ENCODE peak calls at places on chromosomes 3 and 15, in seven cellular contexts. T, D, R, A, G, Y and N are unnamed samples.
A peak's percentile ranks its signal among the peaks of the same experiment; 100 is the strongest.

GRCh38 chr3:32104492-32104891 is 1.9 kb upstream of the GPD1L start:
- DNase-seq in T (no peak), D (no peak), R (no peak), A (no peak), G (no peak), Y (no peak), N (no peak)

GRCh38 chr3:52494446-52494845 is 692 bp upstream of the STAB1 start:
- DNase-seq in T (no peak), D (no peak), R (no peak), A (no peak), G (no peak), Y (no peak), N (no peak)

GRCh38 chr3:101784850-101785613 is 6.0 kb downstream of the NXPE3 start:
- DNase-seq in T (no peak), D (no peak), R (no peak), A (no peak), G (no peak), Y (no peak), N (no peak)

GRCh38 chr3:136070334-136070733 is 104.8 kb downstream of the PPP2R3A start:
- DNase-seq in T (no peak), D (no peak), R (no peak), A (peak; percentile 86), G (peak; percentile 69), Y (no peak), N (no peak)

GRCh38 chr3:14633819-14634424 is 17.6 kb upstream of the CCDC174 start:
- DNase-seq in T (peak; percentile 61), D (peak; percentile 50), R (peak; percentile 53), A (no peak), G (peak; percentile 68), Y (peak; percentile 69), N (no peak)

GRCh38 chr3:181484026-181484425 is 227.7 kb upstream of the SOX2 start:
- DNase-seq in T (no peak), D (no peak), R (no peak), A (no peak), G (no peak), Y (no peak), N (no peak)

GRCh38 chr3:89699229-89699628 is 591.8 kb downstream of the EPHA3 start:
- DNase-seq in T (no peak), D (no peak), R (no peak), A (no peak), G (no peak), Y (no peak), N (no peak)

GRCh38 chr3:138186803-138187295 is 252 bp upstream of the ARMC8 start:
- DNase-seq in T (peak; percentile 93), D (peak; percentile 88), R (no peak), A (peak; percentile 27), G (no peak), Y (peak; percentile 94), N (peak; percentile 81)

GRCh38 chr3:118863731-118864322 is 170.8 kb downstream of the IGSF11 start:
- DNase-seq in T (no peak), D (no peak), R (peak; percentile 16), A (no peak), G (no peak), Y (no peak), N (no peak)

GRCh38 chr3:66485291-66485968 is 15.4 kb downstream of the LRIG1 start:
- DNase-seq in T (no peak), D (peak; percentile 33), R (no peak), A (no peak), G (peak; percentile 83), Y (no peak), N (peak; percentile 35)

GRCh38 chr3:31829011-31829410 is 152.1 kb downstream of the OSBPL10 start:
- DNase-seq in T (no peak), D (no peak), R (no peak), A (no peak), G (no peak), Y (no peak), N (no peak)

GRCh38 chr3:5051772-5052171 is 70.3 kb upstream of the ARL8B start:
- DNase-seq in T (no peak), D (no peak), R (no peak), A (no peak), G (no peak), Y (no peak), N (peak; percentile 95)

GRCh38 chr3:196064006-196064405 is 17.9 kb downstream of the TFRC start:
- DNase-seq in T (no peak), D (no peak), R (no peak), A (no peak), G (no peak), Y (no peak), N (no peak)

GRCh38 chr3:142931222-142931621 is 32.3 kb downstream of the PAQR9 start:
- DNase-seq in T (no peak), D (no peak), R (peak; percentile 41), A (no peak), G (no peak), Y (no peak), N (no peak)

GRCh38 chr15:101455291-101455916 is 34.1 kb downstream of the PCSK6 start:
- DNase-seq in T (no peak), D (no peak), R (no peak), A (no peak), G (no peak), Y (peak; percentile 19), N (peak; percentile 84)

GRCh38 chr3:65006300-65006739 is 318.5 kb upstream of the ADAMTS9 start:
- DNase-seq in T (no peak), D (no peak), R (no peak), A (peak; percentile 45), G (peak; percentile 25), Y (no peak), N (no peak)

GRCh38 chr3:66153471-66153870 is 67.3 kb upstream of the SLC25A26 start:
- DNase-seq in T (no peak), D (no peak), R (no peak), A (no peak), G (peak; percentile 49), Y (no peak), N (no peak)

GRCh38 chr3:186818956-186819355 is 12.7 kb upstream of the RFC4 start:
- DNase-seq in T (no peak), D (no peak), R (no peak), A (no peak), G (no peak), Y (no peak), N (no peak)

GRCh38 chr15:78810003-78810376 is 1.3 kb downstream of the ADAMTS7 start:
- DNase-seq in T (no peak), D (no peak), R (no peak), A (no peak), G (no peak), Y (no peak), N (no peak)
- H3K4me3 ChIP-seq in T (peak overlapping the region; percentile 65), D (peak overlapping the region; percentile 80), R (peak overlapping the region; percentile 63), A (peak overlapping the region; percentile 55), G (peak overlapping the region; percentile 70), Y (no peak overlapping the region), N (peak overlapping the region; percentile 70)

GRCh38 chr15:78061963-78062427 is 15.5 kb downstream of the TBC1D2B start:
- DNase-seq in T (no peak), D (no peak), R (no peak), A (no peak), G (peak; percentile 41), Y (no peak), N (no peak)

GRCh38 chr15:78064544-78064943 is 13.0 kb downstream of the TBC1D2B start:
- DNase-seq in T (no peak), D (no peak), R (no peak), A (no peak), G (peak; percentile 92), Y (no peak), N (no peak)

GRCh38 chr15:78065284-78065872 is 12.1 kb downstream of the TBC1D2B start:
- DNase-seq in T (peak; percentile 63), D (peak; percentile 94), R (peak; percentile 99), A (peak; percentile 97), G (peak; percentile 97), Y (peak; percentile 85), N (peak; percentile 88)

GRCh38 chr15:78065973-78066946 is 11.3 kb downstream of the TBC1D2B start:
- DNase-seq in T (no peak), D (no peak), R (no peak), A (no peak), G (peak; percentile 76), Y (no peak), N (no peak)

DNA sequence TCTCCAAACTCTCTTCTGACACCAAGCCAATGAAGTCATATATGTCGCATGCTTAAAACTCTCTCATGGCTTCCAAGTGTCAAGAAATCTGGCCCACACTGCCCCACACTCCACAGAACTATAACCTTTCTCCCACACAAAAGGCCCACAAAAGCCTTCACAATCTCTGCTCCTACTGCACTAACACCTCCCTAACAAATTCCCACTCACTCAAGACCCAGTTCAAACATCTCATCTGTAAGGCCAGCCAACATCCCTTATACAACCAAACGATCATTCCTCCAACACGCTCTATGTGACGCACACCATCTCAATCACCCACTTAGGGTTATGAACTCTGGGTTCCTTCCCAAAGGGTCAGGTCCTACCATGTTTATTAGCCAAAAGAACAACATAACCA is 13.5 kb downstream of the TBC1D2B start:
- DNase-seq in T (no peak), D (no peak), R (no peak), A (no peak), G (peak; percentile 56), Y (no peak), N (no peak)
- H3K4me3 ChIP-seq in T (no peak overlapping the region), D (no peak overlapping the region), R (no peak overlapping the region), A (no peak overlapping the region), G (no peak overlapping the region), Y (no peak overlapping the region), N (no peak overlapping the region)

DNA sequence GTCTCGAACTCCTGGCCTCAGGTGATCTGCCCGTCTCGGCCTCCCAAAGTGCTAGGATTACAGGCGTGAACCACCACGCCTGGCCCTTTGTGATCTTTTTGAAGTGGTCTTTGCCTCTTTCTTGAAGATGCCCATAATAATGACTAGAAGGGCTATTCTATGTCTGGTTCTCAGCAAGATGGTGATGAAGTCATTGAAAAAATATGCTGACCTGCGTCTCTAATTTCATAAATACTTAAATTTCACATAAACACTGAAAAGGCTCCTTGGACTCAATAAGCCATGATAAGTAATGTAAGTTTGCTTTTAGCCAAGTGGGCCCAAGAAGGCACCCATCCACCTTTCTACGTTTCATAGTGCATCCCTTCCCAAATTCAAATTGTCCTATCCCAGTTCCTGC is 775 bp upstream of the MAPK6 start:
- DNase-seq in T (no peak), D (no peak), R (no peak), A (no peak), G (no peak), Y (no peak), N (no peak)
- H3K4me3 ChIP-seq in T (no peak overlapping the region), D (peak overlapping the region; percentile 54), R (peak overlapping the region; percentile 66), A (no peak overlapping the region), G (peak overlapping the region; percentile 67), Y (no peak overlapping the region), N (no peak overlapping the region)

GRCh38 chr3:48685293-48685602 is 467 bp downstream of the NCKIPSD start:
- DNase-seq in T (no peak), D (no peak), R (no peak), A (no peak), G (no peak), Y (no peak), N (no peak)

GRCh38 chr3:48685603-48686511 is at the start of gene NCKIPSD:
- DNase-seq in T (peak; percentile 91), D (peak; percentile 86), R (peak; percentile 71), A (no peak), G (peak; percentile 70), Y (peak; percentile 89), N (peak; percentile 66)

GRCh38 chr3:48688032-48688736 is 2.5 kb upstream of the NCKIPSD start:
- DNase-seq in T (no peak), D (no peak), R (no peak), A (no peak), G (no peak), Y (no peak), N (no peak)

GRCh38 chr3:48687220-48687678 is 1.5 kb upstream of the NCKIPSD start:
- DNase-seq in T (no peak), D (no peak), R (no peak), A (no peak), G (no peak), Y (no peak), N (no peak)

GRCh38 chr3:48686538-48687219 is 964 bp upstream of the NCKIPSD start:
- DNase-seq in T (no peak), D (no peak), R (no peak), A (no peak), G (no peak), Y (no peak), N (no peak)
- H3K4me3 ChIP-seq in T (peak overlapping the region; percentile 59), D (peak overlapping the region; percentile 67), R (peak overlapping the region; percentile 88), A (no peak overlapping the region), G (no peak overlapping the region), Y (no peak overlapping the region), N (peak overlapping the region; percentile 78)